ENCODE peak calls at places on chromosomes 13 and 19, in seven cellular contexts. G, J, L, S, X, K and B are unnamed samples.

GRCh38 chr19:55092423-55093318 is 17.0 kb downstream of the EPS8L1 start:
- DNase-seq in S (peak; percentile 63), J (no peak), L (peak; percentile 88), X (peak; percentile 81), G (no peak), K (no peak), B (no peak)

GRCh38 chr13:21231426-21231945 is 55.0 kb downstream of the MRPL57 start:
- DNase-seq in K (no peak), S (no peak), J (peak; percentile 90), L (no peak), G (no peak), X (no peak), B (no peak)

GRCh38 chr19:13849991-13850909 is 26.7 kb upstream of the NANOS3 start:
- DNase-seq in S (peak; percentile 88), L (peak; percentile 81), G (peak; percentile 81), K (peak; percentile 71), X (peak; percentile 88), J (peak; percentile 86), B (no peak)

GRCh38 chr19:37905936-37906867 is at the start of gene WDR87:
- DNase-seq in J (peak; percentile 82), L (peak; percentile 95), S (peak; percentile 96), G (no peak), K (no peak), X (no peak), B (peak; percentile 90)

GRCh38 chr13:41565221-41565620 is 107.9 kb downstream of the RGCC start:
- DNase-seq in S (no peak), K (peak; percentile 97), G (peak; percentile 83), J (no peak), X (no peak), L (no peak), B (no peak)

GRCh38 chr19:9878511-9879196 is 43.5 kb downstream of the PIN1 start:
- DNase-seq in S (peak; percentile 29), J (no peak), L (no peak), K (no peak), X (no peak), G (no peak), B (no peak)

GRCh38 chr19:30659638-30660037 is 287.5 kb downstream of the ZNF536 start:
- DNase-seq in K (no peak), S (no peak), L (no peak), X (no peak), G (no peak), J (no peak), B (no peak)

GRCh38 chr13:27279506-27279905 is 8.9 kb downstream of the RASL11A start:
- DNase-seq in J (no peak), K (no peak), X (no peak), G (no peak), L (peak; percentile 23), S (no peak), B (no peak)

GRCh38 chr19:7870571-7871279 is 3.5 kb downstream of the PRR36 start:
- DNase-seq in K (no peak), S (peak; percentile 81), J (peak; percentile 69), L (peak; percentile 98), G (peak; percentile 56), X (peak; percentile 87), B (peak; percentile 85)

DNA sequence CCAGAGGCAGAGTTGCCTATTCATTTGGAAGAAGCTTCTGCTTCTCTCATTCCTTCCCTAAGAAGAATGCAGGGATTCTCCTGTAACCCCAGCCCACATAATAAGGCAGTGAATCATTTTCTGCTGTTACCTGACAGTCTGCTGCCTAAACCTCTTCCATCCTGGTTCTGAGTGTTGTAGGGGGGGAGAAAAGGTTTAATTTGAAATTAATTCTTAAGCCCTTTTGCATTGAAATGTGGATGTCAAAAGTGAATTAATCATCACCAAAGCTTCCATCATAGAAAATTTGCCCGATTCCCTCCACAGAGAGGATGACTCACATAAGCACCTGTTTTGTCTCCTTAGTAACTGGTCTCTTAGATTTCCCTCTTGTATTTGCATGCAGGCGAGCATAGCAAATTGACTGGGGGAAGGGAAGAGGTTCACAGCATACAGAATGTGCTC is 146.7 kb upstream of the FNDC3A start:
- DNase-seq in K (peak; percentile 32), J (peak; percentile 63), S (peak; percentile 79), X (no peak), G (no peak), L (peak; percentile 38), B (no peak)
- H3K23ac ChIP-seq in K (no peak overlapping the region), J (no peak overlapping the region), S (no peak overlapping the region), X (no peak overlapping the region), G (no peak overlapping the region), L (no peak overlapping the region), B (no peak overlapping the region)

DNA sequence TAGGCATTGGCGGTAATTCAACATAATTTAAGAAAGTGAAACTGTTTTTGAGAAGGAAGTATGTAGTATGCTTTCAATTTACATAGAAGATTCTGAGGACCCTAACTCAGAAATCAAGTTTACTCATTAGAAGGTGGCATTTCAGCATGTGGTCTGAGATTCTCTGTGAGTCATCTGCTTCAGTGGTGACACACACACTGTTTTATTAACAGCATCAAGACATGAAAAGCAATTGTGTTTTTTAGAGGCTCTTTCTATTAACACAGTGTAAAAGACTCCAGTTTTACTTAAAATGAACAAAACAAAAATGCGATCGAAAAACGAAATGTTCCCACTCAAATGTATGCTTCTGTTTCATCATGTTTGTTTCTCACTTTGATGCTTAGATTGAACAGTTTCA is 802.1 kb upstream of the SLITRK6 start:
- DNase-seq in G (peak; percentile 58), L (no peak), S (no peak), J (no peak), X (no peak), K (peak; percentile 20), B (no peak)
- H3K23ac ChIP-seq in G (no peak overlapping the region), L (no peak overlapping the region), S (no peak overlapping the region), J (no peak overlapping the region), X (no peak overlapping the region), K (no peak overlapping the region), B (no peak overlapping the region)

GRCh38 chr13:106355866-106356265 is 179.6 kb downstream of the EFNB2 start:
- DNase-seq in J (no peak), X (no peak), L (no peak), K (no peak), S (no peak), G (no peak), B (no peak)

GRCh38 chr13:106357198-106357597 is 178.3 kb downstream of the EFNB2 start:
- DNase-seq in K (peak; percentile 23), S (no peak), G (peak; percentile 31), J (no peak), X (no peak), L (no peak), B (peak; percentile 23)

GRCh38 chr13:106362637-106363036 is 172.8 kb downstream of the EFNB2 start:
- DNase-seq in X (no peak), L (no peak), K (no peak), S (no peak), J (no peak), G (no peak), B (no peak)

GRCh38 chr13:106367361-106367781 is 168.1 kb downstream of the EFNB2 start:
- DNase-seq in G (no peak), J (no peak), X (no peak), S (no peak), K (no peak), L (no peak), B (no peak)

DNA sequence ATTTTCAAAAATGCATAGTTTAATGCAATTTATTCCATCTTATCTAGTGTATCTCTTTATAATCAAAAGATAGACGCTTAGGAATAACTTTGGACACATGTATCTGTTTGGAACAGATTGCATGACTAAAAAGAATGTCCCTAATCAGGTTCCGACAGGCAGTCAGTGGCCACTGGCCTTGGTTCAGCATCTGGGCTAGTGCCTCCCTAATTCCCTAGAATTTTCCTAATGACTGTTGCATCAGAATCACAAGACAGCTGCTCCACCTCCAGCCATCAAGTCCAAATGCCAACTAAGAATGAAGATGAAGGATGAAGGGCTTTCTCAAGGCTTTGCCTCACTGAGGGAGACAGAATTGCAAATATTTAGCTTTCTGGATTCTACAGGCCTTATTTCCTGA is 173.8 kb downstream of the EFNB2 start:
- DNase-seq in G (no peak), X (no peak), J (peak; percentile 61), K (no peak), L (no peak), S (no peak), B (no peak)
- H3K23ac ChIP-seq in G (no peak overlapping the region), X (no peak overlapping the region), J (no peak overlapping the region), K (no peak overlapping the region), L (no peak overlapping the region), S (no peak overlapping the region), B (no peak overlapping the region)

GRCh38 chr13:60790620-60791019 is 393.6 kb downstream of the TDRD3 start:
- DNase-seq in G (no peak), L (peak; percentile 34), X (no peak), K (no peak), J (no peak), S (peak; percentile 13), B (no peak)
- H3K23ac ChIP-seq in G (no peak overlapping the region), L (no peak overlapping the region), X (no peak overlapping the region), K (no peak overlapping the region), J (no peak overlapping the region), S (no peak overlapping the region), B (no peak overlapping the region)

GRCh38 chr19:42554046-42554575 is 25.8 kb upstream of the CEACAM1 start:
- DNase-seq in L (peak; percentile 22), X (no peak), S (no peak), G (no peak), J (no peak), K (no peak), B (no peak)
- H3K23ac ChIP-seq in L (no peak overlapping the region), X (no peak overlapping the region), S (no peak overlapping the region), G (no peak overlapping the region), J (no peak overlapping the region), K (no peak overlapping the region), B (no peak overlapping the region)